ENCODE peak calls at places on chromosome 11, in five cellular contexts. B is neural progenitor cell, D is transverse colon, G is sigmoid colon, W is coronary artery. V is an unnamed sample.

GRCh38 chr11:37907461-37908223 is 1309.6 kb upstream of the RAG2 start:
- DNase-seq in W (no peak), G (no peak), D (no peak), B (no peak), V (no peak)

GRCh38 chr11:28140689-28141455 is 32.7 kb downstream of the METTL15 start:
- DNase-seq in W (no peak), G (no peak), D (no peak), B (no peak), V (no peak)

GRCh38 chr11:32478277-32478731 is 43.0 kb upstream of the WT1 start:
- DNase-seq in W (no peak), B (no peak), G (no peak), D (no peak), V (no peak)

GRCh38 chr11:112161012-112161411 is 2.9 kb downstream of the IL18 start:
- DNase-seq in B (no peak), G (no peak), W (no peak), D (no peak), V (no peak)

GRCh38 chr11:118476676-118477075 is 40.4 kb downstream of the KMT2A start:
- DNase-seq in D (no peak), B (no peak), G (no peak), W (no peak), V (no peak)

GRCh38 chr11:116454020-116454645 is 318.7 kb downstream of the BUD13 start:
- DNase-seq in W (no peak), D (peak; percentile 60), B (peak; percentile 60), G (peak; percentile 75), V (peak; percentile 39)

GRCh38 chr11:65059523-65059922 is 1.2 kb upstream of the NAALADL1 start:
- DNase-seq in W (no peak), G (no peak), D (no peak), B (no peak), V (no peak)

GRCh38 chr11:97269527-97269926 is 879.7 kb downstream of the JRKL start:
- DNase-seq in G (no peak), W (no peak), D (no peak), B (peak; percentile 47), V (no peak)

GRCh38 chr11:35104655-35105054 is 34.3 kb upstream of the CD44 start:
- DNase-seq in G (no peak), B (no peak), W (no peak), D (no peak), V (no peak)

GRCh38 chr11:107816028-107816427 is 42.6 kb downstream of the SLC35F2 start:
- DNase-seq in W (no peak), D (no peak), B (no peak), G (no peak), V (no peak)

GRCh38 chr11:69985331-69985653 is 92.8 kb upstream of the ANO1 start:
- DNase-seq in B (no peak), G (no peak), W (no peak), D (no peak), V (no peak)

GRCh38 chr11:124977006-124977405 is 23.0 kb downstream of the CCDC15 start:
- DNase-seq in W (no peak), D (no peak), B (no peak), G (no peak), V (no peak)

GRCh38 chr11:65833297-65834030 is at the start of gene SNX32:
- DNase-seq in G (peak; percentile 97), B (peak; percentile 97), D (peak; percentile 97), W (peak; percentile 96), V (peak; percentile 96)

DNA sequence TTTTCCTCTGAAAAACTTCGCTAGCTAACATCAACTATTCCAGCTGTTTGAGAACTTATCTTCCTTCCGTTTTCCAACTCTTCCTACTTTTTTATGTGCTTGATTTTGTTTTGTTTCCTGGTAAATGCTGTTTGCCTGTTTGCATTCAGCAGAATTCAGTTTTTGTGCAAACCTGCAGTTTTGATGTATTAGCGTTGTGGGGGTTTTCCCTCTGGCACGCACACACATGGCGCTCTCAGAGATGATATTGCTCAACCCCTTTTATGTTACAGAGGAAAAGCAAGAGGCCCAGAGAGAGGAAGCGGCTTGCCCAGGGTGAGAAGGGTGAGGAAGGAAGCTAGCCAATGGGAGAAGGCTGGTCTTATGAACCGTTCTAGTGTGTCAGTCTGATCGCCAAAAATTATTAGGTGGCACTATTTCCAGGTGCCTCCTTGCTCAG is 706 bp upstream of the CTSC start:
- DNase-seq in D (peak; percentile 60), B (peak; percentile 14), W (no peak), G (peak; percentile 77), V (peak; percentile 71)
- H3K27ac ChIP-seq in D (peak overlapping the region; percentile 94), B (no peak overlapping the region), W (peak overlapping the region; percentile 55), G (peak overlapping the region; percentile 80), V (no peak overlapping the region)

DNA sequence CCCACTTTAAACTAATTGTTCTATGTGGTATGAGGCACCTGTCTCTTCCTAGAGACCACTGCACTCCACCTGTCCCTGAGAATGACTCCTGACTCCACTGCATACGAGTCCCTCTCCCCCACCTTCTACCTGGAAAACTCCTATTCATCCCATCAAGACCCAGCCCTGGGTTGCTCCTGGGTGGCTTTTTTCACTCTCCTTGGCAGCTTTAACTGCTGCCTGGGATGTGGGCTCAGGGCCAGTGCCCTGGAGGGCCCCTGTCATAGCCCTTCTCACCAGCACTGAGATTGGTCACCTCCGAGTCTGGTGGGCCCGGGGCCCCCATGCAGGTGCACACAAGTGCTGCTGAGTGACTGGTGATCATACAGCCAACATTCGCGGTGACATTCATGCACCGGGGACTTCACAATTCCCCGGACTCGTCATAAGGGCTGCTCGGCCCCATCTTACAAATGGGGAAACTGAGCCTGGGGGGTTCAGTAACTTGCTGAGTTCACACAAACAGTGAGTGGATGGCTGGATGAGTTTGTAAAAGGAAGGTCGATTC is 25.9 kb upstream of the TOLLIP start:
- DNase-seq in G (no peak), W (no peak), D (no peak), B (no peak), V (no peak)
- H3K4me3 ChIP-seq in G (peak overlapping the region; percentile 58), W (peak overlapping the region; percentile 74), D (peak overlapping the region; percentile 59), B (peak overlapping the region; percentile 52), V (no peak overlapping the region)

DNA sequence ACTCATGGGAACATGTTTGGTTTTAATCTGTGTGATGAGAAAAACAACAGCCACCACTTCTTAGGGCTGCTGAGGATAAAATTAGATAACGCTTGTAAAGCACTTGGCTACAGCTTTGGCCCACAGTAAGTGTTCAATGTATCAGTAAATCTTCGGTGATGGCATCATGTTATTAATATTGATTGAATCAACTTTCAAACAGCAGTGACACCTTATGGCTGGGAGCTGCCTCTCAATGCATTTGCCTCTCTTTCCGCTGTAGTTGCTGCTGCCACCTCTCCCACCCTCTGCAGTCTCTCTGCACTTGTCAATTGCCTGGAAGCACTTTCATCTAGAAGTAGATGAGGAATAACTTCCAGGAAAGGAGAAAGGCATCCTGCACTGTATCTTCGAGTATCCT is 491.1 kb downstream of the OPCML start:
- DNase-seq in B (no peak), G (no peak), W (no peak), D (no peak), V (no peak)
- TF ChIP-seq CTCF in B (no peak), G (no peak), W (no peak), D (no peak), V (no peak)

GRCh38 chr11:15650105-15650938 is 535.6 kb downstream of the INSC start:
- DNase-seq in G (peak; percentile 95), W (peak; percentile 94), B (peak; percentile 98), D (peak; percentile 94), V (peak; percentile 90)
- H3K27ac ChIP-seq in G (peak overlapping the region; percentile 52), W (peak overlapping the region; percentile 83), B (no peak overlapping the region), D (peak overlapping the region; percentile 81), V (peak overlapping the region; percentile 45)

GRCh38 chr11:1391165-1392010 is 1.7 kb downstream of the BRSK2 start:
- DNase-seq in B (peak; percentile 65), W (no peak), G (no peak), D (no peak), V (no peak)

GRCh38 chr11:1389932-1390587 is at the start of gene BRSK2:
- DNase-seq in G (no peak), W (no peak), B (no peak), D (no peak), V (no peak)

GRCh38 chr11:1392111-1392510 is 2.4 kb downstream of the BRSK2 start:
- DNase-seq in B (no peak), W (no peak), G (no peak), D (no peak), V (no peak)

GRCh38 chr11:1389103-1389931 is 417 bp upstream of the BRSK2 start:
- DNase-seq in B (peak; percentile 99), W (peak; percentile 95), D (peak; percentile 95), G (peak; percentile 99), V (peak; percentile 94)

DNA sequence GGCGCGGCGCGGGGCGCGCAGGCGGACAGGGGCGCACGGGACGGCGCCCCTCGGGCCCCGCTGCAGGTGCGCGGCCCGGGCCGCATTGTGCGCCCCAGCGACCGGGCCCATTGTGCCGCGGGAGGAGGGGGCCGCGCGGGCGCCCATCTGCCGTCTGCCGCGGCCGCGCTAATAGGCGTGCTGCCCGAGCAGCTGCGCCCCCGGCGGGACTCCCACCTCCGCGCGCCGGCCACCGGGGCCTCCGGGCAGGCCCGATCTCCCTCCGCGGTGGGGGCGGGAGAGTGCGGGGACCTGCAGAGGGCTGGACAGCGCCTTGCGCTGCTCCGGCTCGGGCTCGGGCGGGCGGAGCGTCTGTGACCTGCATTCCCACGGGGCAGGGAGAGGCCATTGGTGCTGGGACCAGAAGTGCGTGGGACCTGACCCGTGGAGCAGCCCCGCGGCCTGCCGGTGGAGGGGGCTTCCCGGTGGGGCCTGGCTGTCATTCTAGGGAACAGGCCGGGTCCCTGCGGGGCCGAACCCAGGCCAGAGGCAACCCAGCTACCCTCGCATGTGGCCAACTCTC is 950 bp downstream of the BRSK2 start:
- DNase-seq in G (no peak), W (no peak), D (no peak), B (peak; percentile 90), V (no peak)
- H3K4me3 ChIP-seq in G (peak overlapping the region; percentile 24), W (peak overlapping the region; percentile 72), D (no peak overlapping the region), B (peak overlapping the region; percentile 55), V (no peak overlapping the region)

DNA sequence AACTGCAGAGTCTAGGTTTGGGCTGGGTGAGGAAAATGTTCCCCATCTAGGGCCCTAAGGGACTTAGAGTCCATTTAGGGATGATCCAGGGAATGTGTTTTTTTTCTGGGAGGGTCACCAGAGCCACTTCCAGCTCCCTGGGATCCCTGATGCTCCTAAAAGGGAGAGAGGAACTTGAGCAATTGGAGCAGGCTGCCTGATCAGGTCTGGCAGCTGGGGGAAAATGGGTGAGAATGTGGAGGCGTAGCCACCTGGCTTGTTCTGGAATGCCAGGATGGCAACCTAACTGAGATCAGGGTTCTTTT is 1.2 kb downstream of the PGAP2 start:
- DNase-seq in B (no peak), W (no peak), D (no peak), G (no peak), V (no peak)
- TF ChIP-seq CTCF in B (no peak), W (no peak), D (no peak), G (no peak), V (no peak)

DNA sequence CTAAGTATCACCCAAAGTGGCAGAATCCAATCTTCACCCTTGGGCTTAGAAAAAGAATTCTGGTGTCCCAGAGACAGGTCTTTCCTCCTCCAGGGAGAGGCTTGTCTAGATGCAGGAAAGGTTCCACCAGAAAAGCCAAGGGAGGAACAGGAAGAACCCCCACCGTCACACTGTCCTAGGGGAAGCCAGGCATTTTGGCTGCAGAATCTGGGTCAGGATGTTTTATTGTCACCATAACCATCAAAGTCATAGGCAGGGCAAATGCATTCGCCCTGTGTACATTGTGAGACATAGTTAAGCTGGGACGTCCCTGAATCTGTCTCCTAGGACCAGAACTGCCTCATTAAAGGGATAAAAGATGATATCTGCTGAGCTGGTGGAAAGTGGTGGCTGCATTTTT is 590.5 kb downstream of the OPCML start:
- DNase-seq in D (no peak), B (no peak), G (no peak), W (no peak), V (no peak)
- H3K27ac ChIP-seq in D (no peak overlapping the region), B (no peak overlapping the region), G (no peak overlapping the region), W (no peak overlapping the region), V (no peak overlapping the region)